ENCODE peak calls at places on chromosomes 16 and 17, in seven cellular contexts. One of them, this sample, is unnamed. For H3K4me1, the result is how much of the 10 kb centered on the place peaks cover.

GRCh38 chr17:65453204-65453931 is 108.1 kb downstream of the AXIN2 start:
- DNase-seq in CD8-positive, alpha-beta T cell: no peak
- DNase-seq in cardiac muscle cell: no peak
- DNase-seq in trophoblast cell: no peak
- DNase-seq in prostate gland: no peak
- DNase-seq in H9: no peak
- DNase-seq in uterus: no peak
- DNase-seq in this sample: no peak

GRCh38 chr17:65584604-65585521 is 23.4 kb upstream of the AXIN2 start:
- DNase-seq in prostate gland: no peak
- DNase-seq in trophoblast cell: no peak
- DNase-seq in H9: no peak
- DNase-seq in cardiac muscle cell: no peak
- DNase-seq in uterus: no peak
- DNase-seq in CD8-positive, alpha-beta T cell: no peak
- DNase-seq in this sample: no peak

GRCh38 chr17:20293501-20293900 is 173.8 kb downstream of the LGALS9B start:
- DNase-seq in prostate gland: no peak
- DNase-seq in trophoblast cell: no peak
- DNase-seq in CD8-positive, alpha-beta T cell: no peak
- DNase-seq in H9: no peak
- DNase-seq in cardiac muscle cell: no peak
- DNase-seq in uterus: no peak
- DNase-seq in this sample: no peak

GRCh38 chr16:23679274-23679985 is 741 bp downstream of the PLK1 start:
- DNase-seq in uterus: no peak
- DNase-seq in trophoblast cell: no peak
- DNase-seq in H9: peak
- DNase-seq in cardiac muscle cell: peak
- DNase-seq in prostate gland: no peak
- DNase-seq in CD8-positive, alpha-beta T cell: no peak
- DNase-seq in this sample: peak

GRCh38 chr17:81241648-81242420 is 2.7 kb downstream of the NDUFAF8 start:
- DNase-seq in H9: peak
- DNase-seq in prostate gland: peak
- DNase-seq in trophoblast cell: peak
- DNase-seq in uterus: peak
- DNase-seq in CD8-positive, alpha-beta T cell: peak
- DNase-seq in cardiac muscle cell: peak
- DNase-seq in this sample: peak

GRCh38 chr16:1430759-1431496 is at the start of gene PERCC1:
- DNase-seq in prostate gland: peak
- DNase-seq in H9: no peak
- DNase-seq in uterus: no peak
- DNase-seq in cardiac muscle cell: no peak
- DNase-seq in trophoblast cell: no peak
- DNase-seq in CD8-positive, alpha-beta T cell: no peak
- DNase-seq in this sample: no peak

GRCh38 chr16:66382171-66382965 is 15.9 kb downstream of the CDH5 start:
- DNase-seq in uterus: no peak
- DNase-seq in H9: peak
- DNase-seq in cardiac muscle cell: peak
- DNase-seq in CD8-positive, alpha-beta T cell: no peak
- DNase-seq in prostate gland: no peak
- DNase-seq in trophoblast cell: peak
- DNase-seq in this sample: peak

GRCh38 chr16:58533751-58534470 is 18.6 kb downstream of the SETD6 start:
- DNase-seq in uterus: no peak
- DNase-seq in CD8-positive, alpha-beta T cell: no peak
- DNase-seq in prostate gland: no peak
- DNase-seq in trophoblast cell: no peak
- DNase-seq in H9: no peak
- DNase-seq in cardiac muscle cell: peak
- DNase-seq in this sample: no peak

GRCh38 chr16:50219402-50219975 is 46.9 kb upstream of the ADCY7 start:
- DNase-seq in uterus: no peak
- DNase-seq in trophoblast cell: no peak
- DNase-seq in prostate gland: no peak
- DNase-seq in cardiac muscle cell: no peak
- DNase-seq in CD8-positive, alpha-beta T cell: no peak
- DNase-seq in H9: no peak
- DNase-seq in this sample: no peak

GRCh38 chr16:58490100-58490499 is 9.8 kb upstream of the NDRG4 start:
- DNase-seq in H9: no peak
- DNase-seq in uterus: no peak
- DNase-seq in CD8-positive, alpha-beta T cell: no peak
- DNase-seq in prostate gland: no peak
- DNase-seq in trophoblast cell: no peak
- DNase-seq in cardiac muscle cell: no peak
- DNase-seq in this sample: no peak

GRCh38 chr16:27289669-27290068 is 21.1 kb upstream of the NSMCE1 start:
- DNase-seq in uterus: no peak
- DNase-seq in CD8-positive, alpha-beta T cell: no peak
- DNase-seq in trophoblast cell: no peak
- DNase-seq in H9: no peak
- DNase-seq in prostate gland: no peak
- DNase-seq in cardiac muscle cell: no peak
- DNase-seq in this sample: no peak

GRCh38 chr17:80029235-80029974 is 6.3 kb downstream of the TBC1D16 start:
- DNase-seq in trophoblast cell: no peak
- DNase-seq in cardiac muscle cell: peak
- DNase-seq in prostate gland: no peak
- DNase-seq in H9: no peak
- DNase-seq in CD8-positive, alpha-beta T cell: no peak
- DNase-seq in uterus: peak
- DNase-seq in this sample: peak

GRCh38 chr17:58783380-58783779 is 27.7 kb downstream of the PPM1E start:
- DNase-seq in trophoblast cell: no peak
- DNase-seq in CD8-positive, alpha-beta T cell: no peak
- DNase-seq in H9: no peak
- DNase-seq in cardiac muscle cell: peak
- DNase-seq in uterus: no peak
- DNase-seq in prostate gland: no peak
- DNase-seq in this sample: no peak

GRCh38 chr17:1746975-1747543 is 4.4 kb downstream of the SERPINF2 start:
- DNase-seq in CD8-positive, alpha-beta T cell: no peak
- DNase-seq in H9: peak
- DNase-seq in uterus: peak
- DNase-seq in cardiac muscle cell: peak
- DNase-seq in trophoblast cell: no peak
- DNase-seq in prostate gland: peak
- DNase-seq in this sample: peak

GRCh38 chr17:29709861-29710849 is 87.4 kb upstream of the CORO6 start:
- DNase-seq in cardiac muscle cell: peak
- DNase-seq in CD8-positive, alpha-beta T cell: no peak
- DNase-seq in trophoblast cell: peak
- DNase-seq in H9: no peak
- DNase-seq in prostate gland: no peak
- DNase-seq in uterus: no peak
- DNase-seq in this sample: no peak

GRCh38 chr17:12519956-12520594 is 145.6 kb upstream of the MYOCD start:
- DNase-seq in uterus: no peak
- DNase-seq in trophoblast cell: peak
- DNase-seq in CD8-positive, alpha-beta T cell: no peak
- DNase-seq in prostate gland: no peak
- DNase-seq in H9: no peak
- DNase-seq in cardiac muscle cell: no peak
- DNase-seq in this sample: no peak

GRCh38 chr16:782766-783403 is 5.3 kb downstream of the RPUSD1 start:
- DNase-seq in trophoblast cell: no peak
- DNase-seq in CD8-positive, alpha-beta T cell: no peak
- DNase-seq in prostate gland: no peak
- DNase-seq in cardiac muscle cell: no peak
- DNase-seq in H9: no peak
- DNase-seq in uterus: no peak
- DNase-seq in this sample: no peak

GRCh38 chr16:50684823-50685455 is 3.8 kb upstream of the SNX20 start:
- DNase-seq in prostate gland: no peak
- DNase-seq in cardiac muscle cell: no peak
- DNase-seq in CD8-positive, alpha-beta T cell: no peak
- DNase-seq in trophoblast cell: peak
- DNase-seq in uterus: no peak
- DNase-seq in H9: no peak
- DNase-seq in this sample: no peak

DNA sequence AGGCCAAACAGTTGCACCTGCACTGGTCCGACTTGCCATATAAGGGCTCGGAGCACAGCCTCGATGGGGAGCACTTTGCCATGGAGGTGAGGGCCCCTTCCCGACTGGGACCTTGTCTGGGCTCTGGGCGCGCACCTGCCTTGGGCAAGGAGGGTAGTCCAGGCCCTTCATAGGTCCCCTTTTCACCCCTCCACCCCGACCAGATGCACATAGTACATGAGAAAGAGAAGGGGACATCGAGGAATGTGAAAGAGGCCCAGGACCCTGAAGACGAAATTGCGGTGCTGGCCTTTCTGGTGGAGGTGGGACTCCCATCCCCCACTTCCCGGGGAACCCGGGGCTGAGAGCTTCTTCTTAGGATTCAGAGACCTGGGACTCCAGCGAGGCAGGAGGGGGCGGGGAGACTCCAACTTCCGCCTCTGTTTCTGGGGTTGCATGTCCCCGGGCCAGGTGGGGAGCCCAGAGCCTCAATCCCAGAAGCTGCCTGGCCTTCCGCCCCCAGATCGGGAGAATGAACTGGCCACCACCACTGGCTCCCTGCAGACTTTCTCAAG is 7.8 kb downstream of the CA4 start:
- DNase-seq in CD8-positive, alpha-beta T cell: no peak
- DNase-seq in H9: peak
- DNase-seq in uterus: no peak
- DNase-seq in trophoblast cell: no peak
- DNase-seq in prostate gland: no peak
- DNase-seq in cardiac muscle cell: no peak
- DNase-seq in this sample: peak
- H3K27ac ChIP-seq in CD8-positive, alpha-beta T cell: no peak
- H3K27ac ChIP-seq in H9: no peak
- H3K27ac ChIP-seq in uterus: no peak
- H3K27ac ChIP-seq in trophoblast cell: no peak
- H3K27ac ChIP-seq in prostate gland: no peak
- H3K27ac ChIP-seq in cardiac muscle cell: no peak
- H3K27ac ChIP-seq in this sample: no peak

GRCh38 chr17:68463211-68463990 is 6.1 kb upstream of the WIPI1 start:
- DNase-seq in H9: no peak
- DNase-seq in cardiac muscle cell: no peak
- DNase-seq in prostate gland: no peak
- DNase-seq in CD8-positive, alpha-beta T cell: no peak
- DNase-seq in trophoblast cell: no peak
- DNase-seq in uterus: no peak
- DNase-seq in this sample: no peak
- H3K4me1 ChIP-seq in H9: under half
- H3K4me1 ChIP-seq in cardiac muscle cell: under half
- H3K4me1 ChIP-seq in prostate gland: under half
- H3K4me1 ChIP-seq in CD8-positive, alpha-beta T cell: under half
- H3K4me1 ChIP-seq in trophoblast cell: under half
- H3K4me1 ChIP-seq in uterus: under half
- H3K4me1 ChIP-seq in this sample: under half

GRCh38 chr17:7714721-7715594 is 2.6 kb upstream of the DNAH2 start:
- DNase-seq in H9: no peak
- DNase-seq in cardiac muscle cell: no peak
- DNase-seq in uterus: no peak
- DNase-seq in prostate gland: no peak
- DNase-seq in CD8-positive, alpha-beta T cell: no peak
- DNase-seq in trophoblast cell: no peak
- DNase-seq in this sample: no peak

GRCh38 chr17:7719661-7720060 is 2.1 kb downstream of the DNAH2 start:
- DNase-seq in trophoblast cell: no peak
- DNase-seq in uterus: no peak
- DNase-seq in CD8-positive, alpha-beta T cell: no peak
- DNase-seq in H9: no peak
- DNase-seq in cardiac muscle cell: no peak
- DNase-seq in prostate gland: no peak
- DNase-seq in this sample: no peak

GRCh38 chr17:7716299-7716886 is 1.2 kb upstream of the DNAH2 start:
- DNase-seq in CD8-positive, alpha-beta T cell: no peak
- DNase-seq in cardiac muscle cell: no peak
- DNase-seq in prostate gland: no peak
- DNase-seq in uterus: no peak
- DNase-seq in trophoblast cell: no peak
- DNase-seq in H9: peak
- DNase-seq in this sample: no peak

GRCh38 chr17:7717756-7718350 is 309 bp downstream of the DNAH2 start:
- DNase-seq in cardiac muscle cell: peak
- DNase-seq in CD8-positive, alpha-beta T cell: peak
- DNase-seq in H9: peak
- DNase-seq in prostate gland: no peak
- DNase-seq in uterus: no peak
- DNase-seq in trophoblast cell: no peak
- DNase-seq in this sample: no peak

DNA sequence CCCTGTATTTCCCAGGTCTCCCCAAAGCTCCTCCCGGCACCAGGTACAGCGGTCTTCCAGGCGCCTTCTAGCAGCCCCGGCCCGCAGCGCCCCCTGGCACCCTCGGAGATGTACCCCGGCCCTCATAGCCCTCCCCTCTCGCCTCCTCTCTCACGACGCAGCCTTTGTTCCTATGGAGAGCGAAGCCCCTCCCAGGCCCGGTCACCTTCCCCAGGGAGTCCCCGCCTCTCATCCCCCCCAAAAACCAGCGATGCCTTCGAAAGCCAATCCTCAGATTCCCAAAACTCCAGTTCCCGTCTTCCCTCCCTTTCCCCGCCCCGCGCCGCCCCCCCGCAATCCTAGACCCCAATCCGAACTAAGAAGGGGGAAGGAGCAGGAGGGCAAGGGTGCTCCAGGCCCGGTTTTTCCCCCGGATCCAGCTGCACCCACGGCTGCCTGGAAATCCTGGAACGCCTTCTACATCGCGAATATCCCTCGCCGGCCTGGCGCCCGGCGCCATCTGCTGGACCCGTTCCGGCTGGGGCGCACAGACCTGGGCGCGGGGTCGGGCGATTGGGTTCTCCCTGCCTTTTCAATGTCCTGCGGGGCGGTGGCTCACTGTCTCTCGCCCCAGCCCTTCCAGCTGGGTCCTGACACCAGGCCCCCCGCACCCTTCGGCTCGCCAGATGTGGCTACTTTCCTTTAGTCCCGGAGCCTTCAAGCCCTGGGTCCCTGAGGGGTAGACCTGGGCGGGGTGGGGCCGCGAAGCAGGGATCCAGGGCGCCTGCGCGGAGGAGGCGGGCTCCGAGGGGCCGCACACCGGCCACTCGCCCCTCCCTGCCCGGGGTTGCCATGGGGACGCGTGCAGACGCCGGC is at the start of gene DNAH2:
- DNase-seq in prostate gland: peak
- DNase-seq in trophoblast cell: peak
- DNase-seq in CD8-positive, alpha-beta T cell: no peak
- DNase-seq in H9: peak
- DNase-seq in cardiac muscle cell: peak
- DNase-seq in uterus: peak
- DNase-seq in this sample: peak
- H3K27ac ChIP-seq in prostate gland: peak
- H3K27ac ChIP-seq in trophoblast cell: peak
- H3K27ac ChIP-seq in CD8-positive, alpha-beta T cell: no peak
- H3K27ac ChIP-seq in H9: no peak
- H3K27ac ChIP-seq in cardiac muscle cell: no peak
- H3K27ac ChIP-seq in uterus: peak
- H3K27ac ChIP-seq in this sample: peak

DNA sequence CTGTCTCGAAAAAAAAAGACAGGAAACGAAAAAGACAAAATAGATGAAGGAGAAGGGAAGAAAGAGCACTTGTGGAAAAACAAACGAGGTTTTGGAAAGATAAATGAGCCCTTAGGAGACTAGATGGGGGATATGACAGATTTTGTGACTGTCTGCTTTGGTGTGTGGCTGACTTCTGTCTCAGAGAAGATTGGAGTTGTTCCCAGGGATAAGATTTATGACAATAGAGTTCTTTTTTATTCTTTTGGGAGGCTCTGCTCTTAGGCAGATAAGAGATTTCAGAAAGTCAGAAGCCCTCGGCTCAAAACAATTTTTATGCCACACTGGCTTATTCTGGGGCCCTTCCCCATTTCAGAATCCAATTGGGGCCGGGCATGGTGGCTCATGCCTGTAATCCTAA is 73.8 kb upstream of the ATF7IP2 start:
- DNase-seq in prostate gland: no peak
- DNase-seq in H9: no peak
- DNase-seq in trophoblast cell: no peak
- DNase-seq in uterus: no peak
- DNase-seq in cardiac muscle cell: no peak
- DNase-seq in CD8-positive, alpha-beta T cell: no peak
- DNase-seq in this sample: no peak
- H3K4me1 ChIP-seq in prostate gland: under half
- H3K4me1 ChIP-seq in H9: under half
- H3K4me1 ChIP-seq in trophoblast cell: under half
- H3K4me1 ChIP-seq in uterus: under half
- H3K4me1 ChIP-seq in cardiac muscle cell: under half
- H3K4me1 ChIP-seq in CD8-positive, alpha-beta T cell: under half
- H3K4me1 ChIP-seq in this sample: under half

This sample was measured in endodermal cell.